ENCODE peak calls at places on chromosomes 11 and 22, in eight cellular contexts. R is lower lobe of right lung; S is cardiac fibroblast; X is fibroblast of pulmonary artery; D is naive thymus-derived CD4-positive, alpha-beta T cell; K is kidney epithelial cell; F is foreskin fibroblast; M is astrocyte of the cerebellum. C is an unnamed sample.

GRCh38 chr11:39589391-39589790 is 1870.1 kb downstream of the LRRC4C start:
- DNase-seq in R (no peak), S (no peak), X (no peak), D (no peak), K (no peak), F (no peak), M (no peak), C (no peak)

GRCh38 chr22:18062421-18062820 is 15.4 kb upstream of the PEX26 start:
- DNase-seq in R (no peak), S (no peak), X (no peak), D (no peak), K (no peak), F (no peak), M (no peak), C (no peak)

GRCh38 chr22:30610299-30610698 is 3.3 kb downstream of the TCN2 start:
- DNase-seq in R (peak), S (no peak), X (no peak), D (no peak), K (no peak), F (peak), M (no peak), C (no peak)

GRCh38 chr22:47194476-47195155 is 432.2 kb downstream of the TBC1D22A start:
- DNase-seq in R (peak), S (no peak), X (no peak), D (no peak), K (no peak), F (no peak), M (no peak), C (no peak)

GRCh38 chr22:38788016-38788415 is 5.9 kb downstream of the DNAL4 start:
- DNase-seq in R (no peak), S (peak), X (peak), D (no peak), K (no peak), F (peak), M (no peak), C (no peak)

GRCh38 chr11:126510621-126511370 is 155.3 kb downstream of the ST3GAL4 start:
- DNase-seq in R (no peak), S (peak), X (peak), D (no peak), K (no peak), F (peak), M (peak), C (no peak)

GRCh38 chr11:45097721-45098493 is 48.5 kb upstream of the PRDM11 start:
- DNase-seq in R (no peak), S (peak), X (peak), D (no peak), K (no peak), F (no peak), M (peak), C (peak)

GRCh38 chr11:64048042-64048854 is 12.5 kb downstream of the FLRT1 start:
- DNase-seq in R (no peak), S (no peak), X (no peak), D (no peak), K (no peak), F (no peak), M (no peak), C (no peak)

GRCh38 chr11:44943696-44944095 is 7.0 kb downstream of the TP53I11 start:
- DNase-seq in R (no peak), S (no peak), X (no peak), D (no peak), K (no peak), F (no peak), M (no peak), C (no peak)

GRCh38 chr11:114678125-114679036 is at the start of gene NXPE2:
- DNase-seq in R (no peak), S (no peak), X (peak), D (no peak), K (peak), F (no peak), M (peak), C (peak)

GRCh38 chr11:36281850-36282249 is 7.4 kb downstream of the COMMD9 start:
- DNase-seq in R (no peak), S (no peak), X (no peak), D (no peak), K (no peak), F (no peak), M (no peak), C (no peak)

DNA sequence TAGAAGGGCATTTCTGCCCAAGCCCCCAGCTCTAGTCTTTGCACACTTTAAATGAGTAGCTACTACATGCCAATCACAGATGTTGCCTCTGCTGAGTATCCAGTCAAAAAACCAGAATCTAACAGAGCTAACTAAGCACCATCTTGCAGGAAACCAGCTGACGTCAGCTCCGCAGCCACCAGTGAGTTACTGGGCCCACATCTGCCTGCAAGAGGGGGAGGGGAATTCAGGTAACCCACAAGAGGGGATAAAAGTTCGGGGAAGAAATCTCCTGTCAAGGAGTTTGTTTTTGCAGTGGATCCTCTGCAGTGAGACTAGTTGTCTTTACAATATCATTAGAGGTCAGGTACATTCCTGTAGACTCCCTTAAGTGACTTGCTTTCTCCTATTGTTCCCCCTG is 9.2 kb downstream of the CD44 start:
- DNase-seq in R (no peak), S (no peak), X (no peak), D (no peak), K (no peak), F (no peak), M (no peak), C (no peak)
- H3K4me3 ChIP-seq in R (no peak), S (no peak), X (no peak), D (no peak), K (no peak), F (no peak), M (no peak), C (no peak)

GRCh38 chr11:123299721-123300120 is 104.7 kb upstream of the CLMP start:
- DNase-seq in R (no peak), S (no peak), X (no peak), D (no peak), K (no peak), F (no peak), M (no peak), C (no peak)

GRCh38 chr11:123301696-123302400 is 106.8 kb upstream of the CLMP start:
- DNase-seq in R (peak), S (peak), X (peak), D (peak), K (no peak), F (peak), M (no peak), C (peak)

GRCh38 chr11:123302751-123303195 is 107.7 kb upstream of the CLMP start:
- DNase-seq in R (no peak), S (peak), X (peak), D (no peak), K (no peak), F (peak), M (peak), C (no peak)

GRCh38 chr11:123298488-123299447 is 103.7 kb upstream of the CLMP start:
- DNase-seq in R (no peak), S (no peak), X (no peak), D (no peak), K (no peak), F (no peak), M (no peak), C (no peak)

DNA sequence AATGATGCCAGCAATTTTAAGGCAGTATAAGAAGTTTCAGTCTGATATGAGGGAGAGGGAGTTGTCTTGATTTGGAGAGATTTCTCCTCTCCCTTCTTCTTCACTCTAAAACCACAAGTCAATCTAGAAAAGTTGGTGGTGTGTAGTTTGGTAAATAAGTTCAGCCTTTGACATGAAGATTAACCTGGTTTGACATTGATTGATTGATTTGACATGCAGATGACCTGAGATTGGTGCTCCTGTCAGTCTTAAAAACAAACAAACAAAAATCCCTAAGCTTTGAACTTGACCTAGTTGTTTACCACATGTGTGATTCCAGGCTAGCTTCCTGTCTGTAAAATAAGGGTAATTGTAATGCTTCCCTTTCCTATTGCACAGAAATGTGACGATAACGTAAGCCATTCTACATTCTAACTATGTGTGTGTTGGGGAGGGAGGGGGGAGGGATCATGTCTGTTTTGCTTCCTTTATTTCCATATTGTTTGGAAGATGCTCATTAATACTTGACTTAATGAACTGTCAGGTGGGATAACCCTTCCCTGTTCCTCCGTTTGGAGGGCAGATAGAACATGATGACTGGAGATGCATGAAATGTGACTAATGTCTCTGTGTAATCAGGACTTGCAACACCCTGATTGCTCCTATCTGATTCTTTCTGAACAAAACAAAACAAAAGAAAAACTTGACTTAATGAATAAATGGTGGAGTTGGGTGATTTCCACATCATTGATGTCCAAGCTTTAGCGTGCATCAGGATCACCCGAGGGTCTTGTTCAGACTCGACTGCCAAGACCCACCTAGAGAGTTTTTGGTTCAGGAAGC is 106.0 kb upstream of the CLMP start:
- DNase-seq in R (no peak), S (peak), X (peak), D (no peak), K (no peak), F (peak), M (peak), C (no peak)
- H3K4me3 ChIP-seq in R (peak), S (no peak), X (no peak), D (peak), K (no peak), F (peak), M (peak), C (no peak)

GRCh38 chr11:113057038-113057437 is 95.8 kb downstream of the NCAM1 start:
- DNase-seq in R (no peak), S (no peak), X (no peak), D (no peak), K (no peak), F (no peak), M (no peak), C (no peak)
- H3K4me3 ChIP-seq in R (no peak), S (no peak), X (no peak), D (no peak), K (no peak), F (no peak), M (no peak), C (no peak)

DNA sequence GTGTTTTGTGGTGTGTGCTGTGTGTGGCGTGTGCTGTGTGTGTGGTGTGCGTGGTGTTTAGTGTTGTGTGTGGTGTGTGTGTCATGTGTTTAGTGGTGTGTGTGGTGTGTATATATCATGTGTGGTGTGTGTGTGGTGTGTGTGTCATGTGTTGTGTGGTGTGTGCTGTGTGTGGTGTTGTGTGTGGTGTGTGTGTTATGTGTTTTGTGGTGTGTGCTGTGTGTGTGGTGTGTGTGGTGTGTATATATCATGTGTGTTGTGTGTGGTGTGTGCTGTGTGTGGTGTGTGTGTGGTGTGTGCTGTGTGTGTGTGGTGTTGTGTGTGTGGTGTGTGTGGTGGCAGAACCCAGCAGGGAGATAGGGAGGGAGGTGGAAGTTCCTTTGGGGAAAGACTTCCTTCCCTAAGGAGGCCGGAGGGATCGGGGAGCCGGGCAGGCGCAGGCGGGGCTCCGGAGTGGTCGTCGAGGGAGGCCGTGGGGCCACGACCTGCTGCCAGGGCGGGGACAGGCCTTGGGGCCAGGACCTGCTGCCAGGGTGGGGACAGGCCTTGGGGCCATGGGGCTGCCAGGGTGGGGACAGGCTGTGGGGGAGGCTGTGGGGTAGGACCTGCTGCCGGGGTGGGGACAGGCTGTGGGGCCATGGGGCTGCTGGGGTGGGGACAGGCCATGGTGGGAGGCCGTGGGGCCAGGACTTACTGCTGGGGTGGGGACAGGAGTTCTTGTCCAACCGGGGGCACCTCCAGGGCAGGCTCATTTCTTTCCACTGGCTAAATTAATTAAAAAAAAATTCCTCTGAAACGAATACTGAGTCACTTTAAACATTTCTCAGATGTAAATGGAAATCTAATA is 15.2 kb downstream of the PIM3 start:
- DNase-seq in R (peak), S (no peak), X (no peak), D (peak), K (no peak), F (peak), M (no peak), C (no peak)
- H3K4me3 ChIP-seq in R (no peak), S (no peak), X (no peak), D (no peak), K (no peak), F (no peak), M (no peak), C (no peak)

C was measured in MG63.